ENCODE peak calls at places on chromosome 2, in five cellular contexts. I is HEK293T, P is HepG2, Z is H1, U is GM12878. F is an unnamed sample.

GRCh38 chr2:33765122-33765521 is 166.0 kb upstream of the FAM98A start:
- DNase-seq in Z (no peak), I (no peak), P (no peak), U (no peak), F (peak)

GRCh38 chr2:191115801-191116200 is 35.0 kb downstream of the STAT4 start:
- DNase-seq in U (no peak), P (no peak), Z (no peak), I (no peak), F (no peak)

GRCh38 chr2:114254875-114255274 is 187.6 kb upstream of the DPP10 start:
- DNase-seq in I (no peak), P (no peak), Z (no peak), U (no peak), F (no peak)

GRCh38 chr2:120787512-120788348 is 52.1 kb downstream of the GLI2 start:
- DNase-seq in P (peak), I (no peak), Z (no peak), U (no peak), F (no peak)

GRCh38 chr2:152383702-152384101 is 48.7 kb downstream of the FMNL2 start:
- DNase-seq in I (no peak), Z (no peak), P (no peak), U (no peak), F (no peak)

GRCh38 chr2:128318776-128319456 is at the start of gene HS6ST1:
- DNase-seq in I (peak), Z (peak), U (no peak), P (peak), F (peak)

GRCh38 chr2:193584522-193584938 is 1389.8 kb upstream of the TMEFF2 start:
- DNase-seq in U (no peak), Z (peak), P (peak), I (peak), F (peak)

GRCh38 chr2:128425216-128425615 is 106.5 kb upstream of the HS6ST1 start:
- DNase-seq in I (no peak), P (no peak), U (no peak), Z (no peak), F (no peak)

GRCh38 chr2:100178085-100178788 is 35.8 kb upstream of the AFF3 start:
- DNase-seq in U (peak), P (peak), I (peak), Z (peak), F (peak)

GRCh38 chr2:36499128-36499820 is 98.7 kb downstream of the FEZ2 start:
- DNase-seq in I (no peak), Z (no peak), U (no peak), P (no peak), F (no peak)

GRCh38 chr2:118832071-118832790 is 15.2 kb downstream of the EN1 start:
- DNase-seq in U (no peak), Z (no peak), I (no peak), P (no peak), F (no peak)

GRCh38 chr2:239162141-239162821 is 238.5 kb downstream of the HDAC4 start:
- DNase-seq in Z (no peak), I (no peak), U (no peak), P (no peak), F (no peak)

GRCh38 chr2:69642709-69643601 is 584 bp downstream of the AAK1 start:
- DNase-seq in Z (peak), P (peak), U (no peak), I (peak), F (peak)

GRCh38 chr2:25362564-25363145 is 20.9 kb upstream of the DNMT3A start:
- DNase-seq in P (no peak), Z (no peak), I (no peak), U (peak), F (no peak)

GRCh38 chr2:151361674-151362380 is 4.4 kb downstream of the TNFAIP6 start:
- DNase-seq in U (no peak), P (no peak), Z (no peak), I (no peak), F (no peak)

GRCh38 chr2:151363709-151364108 is 6.3 kb downstream of the TNFAIP6 start:
- DNase-seq in P (no peak), Z (no peak), U (peak), I (no peak), F (no peak)

GRCh38 chr2:151367571-151367970 is 10.2 kb downstream of the TNFAIP6 start:
- DNase-seq in P (no peak), I (no peak), U (no peak), Z (no peak), F (no peak)
- TF ChIP-seq SUZ12 in P (no peak), I (no peak), U (no peak), Z (no peak), F (no peak)

GRCh38 chr2:43107679-43108078 is 118.7 kb downstream of the ZFP36L2 start:
- DNase-seq in Z (no peak), I (no peak), P (no peak), U (no peak), F (no peak)
- TF ChIP-seq SUZ12 in Z (no peak), I (no peak), P (no peak), U (no peak), F (no peak)

GRCh38 chr2:224875870-224876269 is 159.7 kb upstream of the CCDC195 start:
- DNase-seq in I (no peak), Z (no peak), P (no peak), U (no peak), F (no peak)

GRCh38 chr2:224881846-224882245 is 160.4 kb downstream of the DOCK10 start:
- DNase-seq in P (no peak), U (no peak), Z (no peak), I (no peak), F (no peak)

GRCh38 chr2:224871813-224872212 is 155.6 kb upstream of the CCDC195 start:
- DNase-seq in U (no peak), P (no peak), I (no peak), Z (no peak), F (no peak)

GRCh38 chr2:224875153-224875552 is 159.0 kb upstream of the CCDC195 start:
- DNase-seq in U (no peak), I (no peak), P (no peak), Z (no peak), F (no peak)

GRCh38 chr2:224876522-224876921 is 160.4 kb upstream of the CCDC195 start:
- DNase-seq in P (no peak), I (no peak), U (no peak), Z (no peak), F (no peak)
- TF ChIP-seq SUZ12 in P (no peak), I (no peak), U (no peak), Z (no peak), F (no peak)

GRCh38 chr2:241070361-241070760 is 31.7 kb downstream of the MTERF4 start:
- DNase-seq in Z (no peak), I (no peak), U (no peak), P (no peak), F (no peak)
- TF ChIP-seq SUZ12 in Z (no peak), I (no peak), U (no peak), P (no peak), F (no peak)

DNA sequence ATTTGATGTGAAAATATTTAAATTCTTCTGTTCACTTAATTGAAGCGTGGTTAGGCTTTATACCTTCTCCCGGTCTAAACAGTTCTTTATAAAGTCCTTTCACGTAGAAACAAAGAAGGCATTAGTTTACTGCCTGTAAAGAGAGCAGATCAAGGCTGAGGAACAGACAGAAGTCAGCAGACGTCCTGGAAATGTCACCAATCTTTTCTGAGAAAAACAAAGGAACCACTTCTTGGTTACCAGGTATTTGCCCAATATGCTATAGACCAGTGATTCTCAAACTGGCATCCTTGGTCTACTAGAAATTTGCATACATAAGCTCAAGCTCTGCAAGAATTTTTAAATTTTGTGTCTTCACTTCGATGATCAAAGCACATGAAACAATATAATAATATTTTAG is 89.2 kb upstream of the STK17B start:
- DNase-seq in U (no peak), I (no peak), P (no peak), Z (no peak), F (no peak)
- TF ChIP-seq SUZ12 in U (no peak), I (no peak), P (no peak), Z (no peak), F (no peak)

F was measured in NT2/D1.